ENCODE peak calls at places on chromosomes 4 and X, in eight cellular contexts. One of them, this sample, is unnamed.
A peak's percentile ranks its signal among the peaks of the same experiment; 100 is the strongest.

GRCh38 chr4:90357117-90357710 is 230.0 kb downstream of the CCSER1 start:
- DNase-seq in HCT116: peak; percentile 74
- DNase-seq in stomach: no peak
- DNase-seq in heart left ventricle: no peak
- DNase-seq in body of pancreas: no peak
- DNase-seq in ovary: no peak
- DNase-seq in A549: peak; percentile 71
- DNase-seq in spleen: no peak
- DNase-seq in this sample: no peak

GRCh38 chr4:101953949-101954348 is 163.4 kb downstream of the BANK1 start:
- DNase-seq in ovary: no peak
- DNase-seq in A549: peak; percentile 83
- DNase-seq in HCT116: no peak
- DNase-seq in spleen: no peak
- DNase-seq in body of pancreas: no peak
- DNase-seq in stomach: no peak
- DNase-seq in heart left ventricle: no peak
- DNase-seq in this sample: no peak

GRCh38 chrX:78029663-78030062 is 60.2 kb upstream of the PGAM4 start:
- DNase-seq in spleen: no peak
- DNase-seq in body of pancreas: peak; percentile 52
- DNase-seq in ovary: no peak
- DNase-seq in A549: peak; percentile 53
- DNase-seq in stomach: no peak
- DNase-seq in HCT116: no peak
- DNase-seq in heart left ventricle: no peak
- DNase-seq in this sample: peak; percentile 21

GRCh38 chr4:8259743-8260430 is 9.7 kb upstream of the HTRA3 start:
- DNase-seq in stomach: no peak
- DNase-seq in HCT116: no peak
- DNase-seq in body of pancreas: no peak
- DNase-seq in heart left ventricle: no peak
- DNase-seq in ovary: no peak
- DNase-seq in A549: no peak
- DNase-seq in spleen: no peak
- DNase-seq in this sample: no peak

GRCh38 chrX:42837747-42838146 is 59.8 kb upstream of the PPP1R2C start:
- DNase-seq in body of pancreas: no peak
- DNase-seq in ovary: no peak
- DNase-seq in stomach: no peak
- DNase-seq in HCT116: no peak
- DNase-seq in heart left ventricle: no peak
- DNase-seq in A549: no peak
- DNase-seq in spleen: no peak
- DNase-seq in this sample: no peak

GRCh38 chrX:77953708-77954107 is 15.7 kb downstream of the PGAM4 start:
- DNase-seq in heart left ventricle: no peak
- DNase-seq in stomach: no peak
- DNase-seq in body of pancreas: no peak
- DNase-seq in HCT116: no peak
- DNase-seq in spleen: no peak
- DNase-seq in A549: peak; percentile 29
- DNase-seq in ovary: no peak
- DNase-seq in this sample: no peak

GRCh38 chr4:152938237-152938969 is 2.3 kb downstream of the FHDC1 start:
- DNase-seq in body of pancreas: peak; percentile 23
- DNase-seq in spleen: no peak
- DNase-seq in A549: no peak
- DNase-seq in stomach: peak; percentile 33
- DNase-seq in HCT116: no peak
- DNase-seq in heart left ventricle: no peak
- DNase-seq in ovary: no peak
- DNase-seq in this sample: peak; percentile 24

GRCh38 chrX:49077941-49078340 is 1.7 kb downstream of the WDR45 start:
- DNase-seq in spleen: no peak
- DNase-seq in heart left ventricle: no peak
- DNase-seq in body of pancreas: no peak
- DNase-seq in HCT116: no peak
- DNase-seq in ovary: no peak
- DNase-seq in stomach: no peak
- DNase-seq in A549: no peak
- DNase-seq in this sample: no peak

GRCh38 chr4:113300384-113301011 is 251.0 kb downstream of the ANK2 start:
- DNase-seq in body of pancreas: no peak
- DNase-seq in ovary: no peak
- DNase-seq in spleen: no peak
- DNase-seq in stomach: no peak
- DNase-seq in A549: peak; percentile 47
- DNase-seq in heart left ventricle: peak; percentile 33
- DNase-seq in HCT116: peak; percentile 49
- DNase-seq in this sample: no peak

GRCh38 chr4:30719363-30720020 is 677 bp upstream of the PCDH7 start:
- DNase-seq in spleen: peak; percentile 78
- DNase-seq in A549: peak; percentile 16
- DNase-seq in body of pancreas: peak; percentile 29
- DNase-seq in ovary: peak; percentile 45
- DNase-seq in stomach: peak; percentile 52
- DNase-seq in heart left ventricle: peak; percentile 54
- DNase-seq in HCT116: no peak
- DNase-seq in this sample: peak; percentile 40

GRCh38 chr4:164467493-164467892 is 286.4 kb upstream of the SMIM31 start:
- DNase-seq in body of pancreas: no peak
- DNase-seq in ovary: no peak
- DNase-seq in A549: no peak
- DNase-seq in heart left ventricle: no peak
- DNase-seq in stomach: no peak
- DNase-seq in spleen: no peak
- DNase-seq in HCT116: peak; percentile 15
- DNase-seq in this sample: no peak

GRCh38 chr4:1459664-1460511 is 53.6 kb upstream of the NKX1-1 start:
- DNase-seq in stomach: peak; percentile 20
- DNase-seq in spleen: peak; percentile 62
- DNase-seq in ovary: peak; percentile 26
- DNase-seq in heart left ventricle: no peak
- DNase-seq in A549: no peak
- DNase-seq in HCT116: no peak
- DNase-seq in body of pancreas: no peak
- DNase-seq in this sample: no peak

GRCh38 chr4:6695660-6696581 is 2.2 kb downstream of the S100P start:
- DNase-seq in ovary: no peak
- DNase-seq in spleen: peak; percentile 84
- DNase-seq in heart left ventricle: no peak
- DNase-seq in A549: peak; percentile 90
- DNase-seq in body of pancreas: no peak
- DNase-seq in HCT116: no peak
- DNase-seq in stomach: peak; percentile 83
- DNase-seq in this sample: peak; percentile 71

GRCh38 chr4:87270144-87270543 is 49.7 kb upstream of the KLHL8 start:
- DNase-seq in A549: peak; percentile 51
- DNase-seq in body of pancreas: peak; percentile 42
- DNase-seq in stomach: no peak
- DNase-seq in ovary: no peak
- DNase-seq in HCT116: peak; percentile 39
- DNase-seq in heart left ventricle: no peak
- DNase-seq in spleen: no peak
- DNase-seq in this sample: no peak

GRCh38 chr4:110793381-110793801 is 170.5 kb upstream of the PITX2 start:
- DNase-seq in stomach: no peak
- DNase-seq in A549: no peak
- DNase-seq in spleen: no peak
- DNase-seq in ovary: no peak
- DNase-seq in heart left ventricle: no peak
- DNase-seq in HCT116: peak; percentile 4
- DNase-seq in body of pancreas: no peak
- DNase-seq in this sample: no peak

GRCh38 chr4:141347738-141348524 is 127.2 kb downstream of the ZNF330 start:
- DNase-seq in body of pancreas: no peak
- DNase-seq in stomach: no peak
- DNase-seq in ovary: no peak
- DNase-seq in heart left ventricle: no peak
- DNase-seq in A549: peak; percentile 29
- DNase-seq in HCT116: no peak
- DNase-seq in spleen: no peak
- DNase-seq in this sample: no peak

GRCh38 chrX:118396113-118396512 is 50.2 kb downstream of the WDR44 start:
- DNase-seq in ovary: no peak
- DNase-seq in stomach: no peak
- DNase-seq in HCT116: no peak
- DNase-seq in body of pancreas: no peak
- DNase-seq in heart left ventricle: no peak
- DNase-seq in A549: no peak
- DNase-seq in spleen: no peak
- DNase-seq in this sample: no peak

GRCh38 chrX:19904778-19905367 is 17.5 kb upstream of the SH3KBP1 start:
- DNase-seq in spleen: no peak
- DNase-seq in ovary: no peak
- DNase-seq in A549: peak; percentile 60
- DNase-seq in stomach: no peak
- DNase-seq in body of pancreas: peak; percentile 46
- DNase-seq in HCT116: peak; percentile 34
- DNase-seq in heart left ventricle: no peak
- DNase-seq in this sample: no peak

DNA sequence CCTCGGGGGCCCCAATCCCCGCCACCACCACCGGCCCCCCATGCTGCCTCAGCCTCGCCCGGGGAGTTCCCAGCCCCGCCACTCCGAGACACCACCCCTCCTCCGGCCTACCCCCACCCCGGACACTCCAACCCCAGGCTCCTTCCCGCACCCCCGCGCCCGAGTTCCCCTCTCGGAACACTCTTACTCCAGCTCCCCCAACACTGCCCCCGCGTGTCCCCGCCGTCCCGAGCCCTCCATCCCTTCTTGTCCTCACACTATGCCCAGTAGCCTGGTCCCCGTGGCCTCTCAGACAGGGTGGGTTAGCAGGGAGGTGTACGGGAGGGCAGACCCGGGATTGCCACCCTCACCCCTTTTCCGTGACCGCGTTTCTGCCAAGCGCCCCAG is 276.1 kb downstream of the BCOR start:
- DNase-seq in ovary: peak; percentile 47
- DNase-seq in spleen: no peak
- DNase-seq in heart left ventricle: no peak
- DNase-seq in stomach: no peak
- DNase-seq in HCT116: no peak
- DNase-seq in A549: no peak
- DNase-seq in body of pancreas: no peak
- DNase-seq in this sample: no peak
- H3K4me1 ChIP-seq in ovary: no peaks in the 10 kb centered on the region
- H3K4me1 ChIP-seq in spleen: peaks cover 22% of the 10 kb centered on the region
- H3K4me1 ChIP-seq in heart left ventricle: peaks cover 4% of the 10 kb centered on the region
- H3K4me1 ChIP-seq in stomach: peaks cover 15% of the 10 kb centered on the region
- H3K4me1 ChIP-seq in HCT116: no peaks in the 10 kb centered on the region
- H3K4me1 ChIP-seq in A549: peaks cover 16% of the 10 kb centered on the region
- H3K4me1 ChIP-seq in body of pancreas: peaks cover 13% of the 10 kb centered on the region
- H3K4me1 ChIP-seq in this sample: no peaks in the 10 kb centered on the region

DNA sequence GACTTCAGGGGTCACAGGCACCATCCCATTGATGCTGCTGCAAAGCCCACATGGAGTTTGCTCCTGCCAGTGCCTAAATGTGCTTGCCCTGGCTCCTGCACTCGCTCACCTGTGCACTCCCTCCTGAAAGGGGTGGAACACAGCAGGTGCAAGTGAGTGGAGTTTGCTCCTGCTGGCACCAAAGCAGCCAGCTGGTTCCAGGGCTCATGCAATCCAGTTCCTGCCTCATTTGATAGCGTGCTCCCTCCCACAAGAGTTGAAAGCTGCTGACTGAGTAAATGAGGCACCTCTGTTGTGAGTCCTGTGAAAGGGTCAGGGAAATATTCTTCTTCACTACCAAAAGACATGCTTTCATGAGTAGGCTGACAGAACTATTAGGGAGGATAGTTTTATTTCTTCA is 30.5 kb downstream of the CXCL8 start:
- DNase-seq in spleen: no peak
- DNase-seq in stomach: peak; percentile 79
- DNase-seq in body of pancreas: peak; percentile 87
- DNase-seq in HCT116: no peak
- DNase-seq in ovary: no peak
- DNase-seq in A549: no peak
- DNase-seq in heart left ventricle: no peak
- DNase-seq in this sample: peak; percentile 70
- TF ChIP-seq POLR2A in spleen: no peak
- TF ChIP-seq POLR2A in stomach: no peak
- TF ChIP-seq POLR2A in body of pancreas: no peak
- TF ChIP-seq POLR2A in HCT116: no peak
- TF ChIP-seq POLR2A in ovary: no peak
- TF ChIP-seq POLR2A in A549: no peak
- TF ChIP-seq POLR2A in heart left ventricle: no peak
- TF ChIP-seq POLR2A in this sample: no peak

GRCh38 chrX:51395474-51395806 is 62.8 kb downstream of the NUDT10 start:
- DNase-seq in stomach: no peak
- DNase-seq in heart left ventricle: no peak
- DNase-seq in ovary: no peak
- DNase-seq in A549: no peak
- DNase-seq in HCT116: no peak
- DNase-seq in body of pancreas: no peak
- DNase-seq in spleen: no peak
- DNase-seq in this sample: no peak

GRCh38 chrX:51395807-51396728 is 63.4 kb downstream of the NUDT10 start:
- DNase-seq in HCT116: no peak
- DNase-seq in body of pancreas: peak; percentile 56
- DNase-seq in ovary: peak; percentile 62
- DNase-seq in A549: peak; percentile 11
- DNase-seq in heart left ventricle: peak; percentile 13
- DNase-seq in stomach: no peak
- DNase-seq in spleen: peak; percentile 81
- DNase-seq in this sample: no peak
- TF ChIP-seq CTCF in HCT116: no peak
- TF ChIP-seq CTCF in body of pancreas: no peak
- TF ChIP-seq CTCF in ovary: peak; percentile 51
- TF ChIP-seq CTCF in A549: no peak
- TF ChIP-seq CTCF in heart left ventricle: peak; percentile 20
- TF ChIP-seq CTCF in stomach: no peak
- TF ChIP-seq CTCF in spleen: peak; percentile 16
- TF ChIP-seq CTCF in this sample: no peak

DNA sequence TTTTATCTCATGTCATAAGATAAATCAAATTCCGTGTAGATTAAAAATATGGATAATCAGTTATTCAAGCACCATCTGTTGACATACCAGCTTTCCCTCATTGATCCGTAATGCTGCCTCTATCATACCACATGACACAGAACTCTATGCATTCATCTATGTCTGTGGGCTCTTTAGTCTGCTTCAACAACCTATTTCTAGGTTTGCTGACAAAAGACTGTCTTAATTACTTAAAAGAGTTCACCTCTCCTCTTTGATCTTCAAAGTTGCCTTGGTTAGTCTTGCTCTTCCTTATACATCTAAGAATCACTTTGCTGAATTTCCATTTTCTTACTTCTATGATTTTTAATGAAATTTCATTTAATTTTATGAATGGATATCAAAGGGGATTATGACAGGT is 57.0 kb upstream of the PRSS48 start:
- DNase-seq in stomach: no peak
- DNase-seq in ovary: no peak
- DNase-seq in A549: no peak
- DNase-seq in body of pancreas: no peak
- DNase-seq in HCT116: no peak
- DNase-seq in heart left ventricle: no peak
- DNase-seq in spleen: no peak
- DNase-seq in this sample: no peak
- H3K4me1 ChIP-seq in stomach: peaks cover 4% of the 10 kb centered on the region
- H3K4me1 ChIP-seq in ovary: peaks cover 13% of the 10 kb centered on the region
- H3K4me1 ChIP-seq in A549: peaks cover 7% of the 10 kb centered on the region
- H3K4me1 ChIP-seq in body of pancreas: no peaks in the 10 kb centered on the region
- H3K4me1 ChIP-seq in HCT116: peaks cover 8% of the 10 kb centered on the region
- H3K4me1 ChIP-seq in heart left ventricle: peaks cover 57% of the 10 kb centered on the region
- H3K4me1 ChIP-seq in spleen: no peaks in the 10 kb centered on the region
- H3K4me1 ChIP-seq in this sample: no peaks in the 10 kb centered on the region